ENCODE peak calls at places on chromosomes 2 and 18, in nine cellular contexts. U, T, D, C, Y, L, S, X and J are unnamed samples. For H3K36me3, the result is how much of the 10 kb centered on the place peaks cover.

GRCh38 chr2:190343500-190344274 is at the start of gene INPP1:
- DNase-seq in U (peak), T (peak), D (peak), C (peak), Y (peak), L (peak), S (peak), X (peak), J (peak)

GRCh38 chr2:206116278-206116677 is 30.3 kb upstream of the INO80D start:
- DNase-seq in U (no peak), T (no peak), D (no peak), C (no peak), Y (no peak), L (no peak), S (no peak), X (no peak), J (no peak)

GRCh38 chr2:212526059-212526458 is 12.5 kb downstream of the ERBB4 start:
- DNase-seq in U (no peak), T (no peak), D (no peak), C (no peak), Y (no peak), L (no peak), S (no peak), X (no peak), J (no peak)

GRCh38 chr2:98445167-98445522 is 487 bp downstream of the INPP4A start:
- DNase-seq in U (peak), T (no peak), D (peak), C (no peak), Y (no peak), L (no peak), S (no peak), X (no peak), J (peak)

GRCh38 chr2:95076705-95077520 is 44.7 kb downstream of the MRPS5 start:
- DNase-seq in U (peak), T (peak), D (peak), C (peak), Y (peak), L (peak), S (peak), X (peak), J (peak)

GRCh38 chr2:47237375-47238357 is 82.6 kb upstream of the STPG4 start:
- DNase-seq in U (peak), T (no peak), D (peak), C (no peak), Y (peak), L (no peak), S (no peak), X (peak), J (no peak)

GRCh38 chr2:217010173-217010572 is 150.3 kb upstream of the TNP1 start:
- DNase-seq in U (no peak), T (no peak), D (no peak), C (no peak), Y (no peak), L (no peak), S (no peak), X (no peak), J (no peak)

GRCh38 chr2:104834431-104834830 is 19.5 kb upstream of the POU3F3 start:
- DNase-seq in U (no peak), T (no peak), D (no peak), C (no peak), Y (no peak), L (no peak), S (no peak), X (no peak), J (no peak)

GRCh38 chr2:40824269-40824668 is 372.4 kb upstream of the SLC8A1 start:
- DNase-seq in U (no peak), T (no peak), D (no peak), C (no peak), Y (no peak), L (no peak), S (no peak), X (no peak), J (no peak)

GRCh38 chr2:144430722-144431163 is 89.2 kb downstream of the ZEB2 start:
- DNase-seq in U (no peak), T (no peak), D (peak), C (no peak), Y (peak), L (no peak), S (no peak), X (no peak), J (no peak)

GRCh38 chr2:203734276-203734983 is 28.0 kb downstream of the CD28 start:
- DNase-seq in U (no peak), T (no peak), D (no peak), C (no peak), Y (no peak), L (no peak), S (no peak), X (no peak), J (no peak)

GRCh38 chr2:118913805-118914645 is 28.0 kb upstream of the MARCO start:
- DNase-seq in U (no peak), T (no peak), D (peak), C (no peak), Y (no peak), L (no peak), S (no peak), X (no peak), J (no peak)

GRCh38 chr2:10161961-10162441 is 39.5 kb downstream of the RRM2 start:
- DNase-seq in U (no peak), T (no peak), D (peak), C (no peak), Y (no peak), L (no peak), S (no peak), X (no peak), J (peak)

GRCh38 chr18:50013363-50014138 is 181.4 kb downstream of the MYO5B start:
- DNase-seq in U (no peak), T (no peak), D (peak), C (no peak), Y (no peak), L (no peak), S (no peak), X (no peak), J (no peak)

GRCh38 chr2:155404433-155405002 is 706.0 kb downstream of the KCNJ3 start:
- DNase-seq in U (no peak), T (no peak), D (no peak), C (no peak), Y (no peak), L (no peak), S (no peak), X (no peak), J (no peak)

GRCh38 chr18:3008546-3008945 is 4.4 kb downstream of the LPIN2 start:
- DNase-seq in U (no peak), T (no peak), D (peak), C (no peak), Y (peak), L (no peak), S (no peak), X (no peak), J (no peak)

GRCh38 chr2:113703404-113704299 is 52.8 kb downstream of the SLC35F5 start:
- DNase-seq in U (no peak), T (no peak), D (no peak), C (no peak), Y (no peak), L (no peak), S (no peak), X (no peak), J (no peak)

GRCh38 chr2:200054681-200055468 is 99.5 kb downstream of the MAIP1 start:
- DNase-seq in U (no peak), T (no peak), D (no peak), C (no peak), Y (no peak), L (no peak), S (no peak), X (no peak), J (no peak)

GRCh38 chr2:164719996-164720941 is 99.0 kb upstream of the GRB14 start:
- DNase-seq in U (no peak), T (no peak), D (peak), C (no peak), Y (no peak), L (no peak), S (no peak), X (no peak), J (no peak)

GRCh38 chr18:52869942-52870907 is 530.2 kb downstream of the DCC start:
- DNase-seq in U (no peak), T (no peak), D (no peak), C (no peak), Y (no peak), L (no peak), S (no peak), X (no peak), J (no peak)

GRCh38 chr18:27942706-27943105 is 234.2 kb downstream of the CDH2 start:
- DNase-seq in U (no peak), T (no peak), D (peak), C (no peak), Y (no peak), L (peak), S (no peak), X (no peak), J (no peak)

GRCh38 chr2:129254718-129255117 is 724.7 kb upstream of the RAB6C start:
- DNase-seq in U (no peak), T (no peak), D (no peak), C (no peak), Y (no peak), L (no peak), S (no peak), X (no peak), J (no peak)

GRCh38 chr18:47067648-47068047 is 32.2 kb upstream of the ELOA2 start:
- DNase-seq in U (no peak), T (no peak), D (no peak), C (no peak), Y (no peak), L (no peak), S (no peak), X (no peak), J (no peak)

GRCh38 chr2:18915227-18915626 is 325.9 kb upstream of the NT5C1B start:
- DNase-seq in U (no peak), T (no peak), D (no peak), C (no peak), Y (no peak), L (no peak), S (no peak), X (no peak), J (no peak)

GRCh38 chr18:12302391-12303147 is 5.5 kb upstream of the TUBB6 start:
- DNase-seq in U (no peak), T (no peak), D (no peak), C (no peak), Y (no peak), L (no peak), S (no peak), X (no peak), J (no peak)

GRCh38 chr2:3204451-3204850 is 173.2 kb downstream of the EIPR1 start:
- DNase-seq in U (no peak), T (no peak), D (no peak), C (no peak), Y (no peak), L (no peak), S (no peak), X (no peak), J (no peak)

GRCh38 chr2:203626952-203627681 is 79.3 kb upstream of the CD28 start:
- DNase-seq in U (no peak), T (no peak), D (peak), C (no peak), Y (no peak), L (no peak), S (no peak), X (no peak), J (no peak)

GRCh38 chr2:26541401-26542193 is 63.7 kb upstream of the OTOF start:
- DNase-seq in U (no peak), T (no peak), D (no peak), C (no peak), Y (no peak), L (no peak), S (no peak), X (no peak), J (no peak)

GRCh38 chr18:9550413-9550812 is 63.9 kb downstream of the PPP4R1 start:
- DNase-seq in U (no peak), T (no peak), D (no peak), C (no peak), Y (no peak), L (no peak), S (no peak), X (no peak), J (no peak)

GRCh38 chr2:224927671-224928173 is 114.5 kb downstream of the DOCK10 start:
- DNase-seq in U (no peak), T (peak), D (no peak), C (no peak), Y (no peak), L (no peak), S (peak), X (no peak), J (no peak)

GRCh38 chr18:52287151-52287550 is 52.8 kb upstream of the DCC start:
- DNase-seq in U (no peak), T (no peak), D (no peak), C (no peak), Y (no peak), L (no peak), S (no peak), X (no peak), J (no peak)

GRCh38 chr2:44951714-44952113 is 10.2 kb downstream of the SIX3 start:
- DNase-seq in U (no peak), T (no peak), D (peak), C (no peak), Y (no peak), L (no peak), S (no peak), X (no peak), J (no peak)

GRCh38 chr2:44952143-44952805 is 10.8 kb downstream of the SIX3 start:
- DNase-seq in U (peak), T (peak), D (peak), C (peak), Y (no peak), L (peak), S (no peak), X (no peak), J (no peak)

GRCh38 chr2:44953686-44953976 is 12.1 kb downstream of the SIX3 start:
- DNase-seq in U (no peak), T (no peak), D (no peak), C (no peak), Y (no peak), L (no peak), S (no peak), X (no peak), J (no peak)

GRCh38 chr2:44954306-44954901 is 12.9 kb downstream of the SIX3 start:
- DNase-seq in U (no peak), T (no peak), D (no peak), C (no peak), Y (no peak), L (no peak), S (no peak), X (no peak), J (no peak)

DNA sequence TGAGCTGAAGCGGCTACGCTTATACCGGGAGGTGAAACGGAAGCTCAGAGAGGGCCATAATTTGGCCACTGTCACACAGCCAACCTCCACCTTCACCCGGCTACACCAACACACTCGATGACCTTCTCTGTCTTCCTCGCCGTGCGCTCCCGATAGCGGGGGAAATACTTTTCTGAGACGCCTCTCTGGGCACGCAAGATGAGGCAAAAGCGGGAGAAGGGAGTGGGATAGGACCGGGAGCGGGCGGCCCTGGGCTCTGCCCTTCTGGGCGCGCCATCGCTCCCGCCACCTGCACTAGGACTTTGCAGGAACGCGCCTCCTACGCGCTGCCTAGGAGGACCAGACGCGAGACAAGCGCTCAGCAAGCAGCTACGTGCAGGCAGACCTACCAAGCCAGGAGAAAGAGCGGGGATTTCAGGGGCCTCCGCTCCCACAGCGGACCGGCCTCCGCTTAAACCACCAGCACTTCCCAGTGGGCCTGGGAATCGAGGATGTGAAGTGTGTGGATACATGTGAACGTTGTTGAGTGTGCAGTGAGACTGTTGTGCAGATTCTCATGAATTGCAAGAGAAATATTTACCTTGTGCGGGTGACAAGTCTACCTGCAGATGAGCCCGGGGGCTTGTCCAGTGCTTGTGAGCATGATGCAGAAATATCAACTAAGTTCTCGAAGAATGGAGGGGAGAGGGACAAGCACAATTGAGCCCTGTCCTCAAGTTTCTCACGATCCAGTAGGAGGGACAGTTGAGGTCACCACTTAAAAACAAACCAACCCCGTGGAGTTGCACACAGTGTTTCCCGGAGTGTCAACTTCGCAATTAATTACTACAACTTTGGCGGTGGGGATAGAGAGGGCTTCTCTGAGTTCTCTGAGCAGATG is 11.5 kb downstream of the SIX3 start:
- DNase-seq in U (no peak), T (no peak), D (peak), C (no peak), Y (no peak), L (no peak), S (no peak), X (no peak), J (no peak)
- H3K4me3 ChIP-seq in U (peak), T (peak), D (peak), C (peak), Y (no peak), L (no peak), S (no peak), X (no peak), J (no peak)

DNA sequence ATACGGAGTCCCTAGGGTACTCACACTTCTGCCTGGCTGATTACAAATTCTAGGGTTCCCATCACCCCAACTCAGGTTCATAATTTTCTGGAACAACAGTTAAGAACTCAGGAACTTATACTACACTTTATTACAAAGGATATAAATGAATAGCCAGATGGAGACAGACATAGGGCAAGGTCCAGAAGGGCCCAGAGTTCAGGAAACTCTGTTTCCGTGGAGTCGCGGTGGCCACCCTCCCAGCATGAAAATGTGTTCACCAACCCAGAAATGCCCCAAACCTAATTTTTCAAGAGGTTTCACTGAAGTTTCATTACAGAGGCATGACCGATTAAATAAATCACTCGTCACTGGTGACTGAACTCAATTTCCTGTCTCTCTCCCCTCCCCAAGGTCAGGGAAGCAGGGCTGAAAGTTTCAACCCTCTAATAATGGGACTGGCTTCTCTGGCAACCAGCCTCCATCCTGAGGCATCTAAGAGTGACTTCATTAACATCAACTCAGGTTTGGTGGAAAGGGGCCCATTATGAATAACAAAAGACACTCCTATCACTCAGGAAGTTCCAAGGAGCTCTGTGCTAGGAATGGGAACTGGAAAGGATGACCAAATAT is 22.4 kb downstream of the USP40 start:
- DNase-seq in U (no peak), T (no peak), D (peak), C (no peak), Y (no peak), L (no peak), S (no peak), X (no peak), J (peak)
- H3K36me3 ChIP-seq in U (under half), T (half or more), D (under half), C (under half), Y (under half), L (under half), S (under half), X (under half), J (under half)

GRCh38 chr2:218892693-218893348 is 12.2 kb downstream of the WNT10A start:
- DNase-seq in U (peak), T (peak), D (peak), C (peak), Y (peak), L (peak), S (peak), X (peak), J (peak)
- H3K4me3 ChIP-seq in U (peak), T (peak), D (peak), C (peak), Y (no peak), L (peak), S (no peak), X (peak), J (peak)

GRCh38 chr2:69538249-69538648 is 101.0 kb upstream of the NFU1 start:
- DNase-seq in U (no peak), T (no peak), D (no peak), C (no peak), Y (no peak), L (no peak), S (no peak), X (no peak), J (no peak)

GRCh38 chr2:69539549-69539908 is 102.3 kb upstream of the NFU1 start:
- DNase-seq in U (no peak), T (no peak), D (no peak), C (no peak), Y (no peak), L (no peak), S (no peak), X (no peak), J (no peak)

GRCh38 chr2:69544951-69545350 is 98.6 kb downstream of the AAK1 start:
- DNase-seq in U (no peak), T (no peak), D (no peak), C (no peak), Y (no peak), L (no peak), S (no peak), X (no peak), J (no peak)

GRCh38 chr2:69535739-69536374 is 98.6 kb upstream of the NFU1 start:
- DNase-seq in U (no peak), T (no peak), D (no peak), C (no peak), Y (no peak), L (peak), S (no peak), X (no peak), J (no peak)

GRCh38 chr2:69538872-69539548 is 101.8 kb upstream of the NFU1 start:
- DNase-seq in U (no peak), T (no peak), D (peak), C (no peak), Y (no peak), L (peak), S (no peak), X (no peak), J (no peak)
- H3K36me3 ChIP-seq in U (under half), T (half or more), D (under half), C (under half), Y (under half), L (under half), S (under half), X (under half), J (under half)

DNA sequence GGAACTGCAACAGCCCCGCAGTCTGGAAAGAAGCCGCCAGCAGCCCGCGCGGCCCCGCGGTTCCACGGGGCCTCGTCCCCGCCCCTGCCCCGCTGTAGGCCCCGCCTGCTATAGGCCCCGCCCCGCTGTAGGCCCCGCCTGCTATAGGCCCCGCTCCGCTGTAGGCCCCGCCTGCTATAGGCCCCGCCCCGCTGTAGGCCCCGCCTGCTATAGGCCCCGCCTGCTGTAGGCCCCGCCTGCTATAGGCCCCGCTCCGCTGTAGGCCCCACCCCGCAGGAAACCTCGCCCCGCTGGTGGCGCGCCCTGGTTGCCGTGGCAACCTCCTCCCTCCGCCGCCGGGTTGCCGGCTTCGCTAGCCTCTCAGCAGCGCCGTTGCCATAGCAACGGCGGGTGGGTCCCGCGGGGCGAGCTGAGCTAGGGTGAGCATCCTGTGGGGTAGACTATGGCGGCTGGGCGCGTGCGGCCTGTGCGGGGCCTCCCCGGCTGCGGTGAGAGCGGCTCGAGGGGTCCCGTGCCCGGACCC is 12.2 kb upstream of the KIF1A start:
- DNase-seq in U (peak), T (peak), D (peak), C (peak), Y (peak), L (peak), S (peak), X (peak), J (peak)
- H3K4me3 ChIP-seq in U (peak), T (peak), D (no peak), C (peak), Y (no peak), L (no peak), S (no peak), X (peak), J (no peak)